ENCODE peak calls at places on chromosomes 16 and 17, in eight cellular contexts. Z, K, F, P, Q, V, M and C are unnamed samples.

GRCh38 chr16:3734084-3734757 is 16.9 kb upstream of the TRAP1 start:
- DNase-seq in K (no peak), V (no peak), M (no peak), F (no peak), Q (no peak), Z (no peak), P (no peak), C (no peak)

GRCh38 chr17:48577330-48577945 is 712 bp downstream of the HOXB4 start:
- DNase-seq in F (peak), K (no peak), Z (no peak), M (no peak), P (peak), Q (no peak), V (no peak), C (peak)

GRCh38 chr17:56786989-56787482 is 46.7 kb downstream of the C17orf67 start:
- DNase-seq in V (no peak), Z (no peak), Q (peak), M (peak), F (peak), K (no peak), P (no peak), C (no peak)

GRCh38 chr17:7220593-7221280 is 999 bp downstream of the ACADVL start:
- DNase-seq in M (no peak), K (no peak), F (peak), P (peak), Q (peak), V (peak), Z (peak), C (peak)

GRCh38 chr17:78572277-78573205 is 4.7 kb downstream of the DNAH17 start:
- DNase-seq in V (no peak), K (no peak), M (no peak), Q (no peak), F (no peak), P (no peak), Z (no peak), C (no peak)

GRCh38 chr17:50043290-50044148 is 12.4 kb upstream of the ITGA3 start:
- DNase-seq in P (peak), Z (peak), Q (peak), K (no peak), F (no peak), M (no peak), V (no peak), C (no peak)

GRCh38 chr17:73141411-73141810 is 23.4 kb upstream of the SSTR2 start:
- DNase-seq in K (no peak), V (no peak), Q (no peak), F (no peak), M (no peak), Z (no peak), P (no peak), C (no peak)

GRCh38 chr17:28744104-28744801 is 442 bp downstream of the TRAF4 start:
- DNase-seq in P (peak), V (peak), M (no peak), K (no peak), Z (peak), F (peak), Q (peak), C (peak)

GRCh38 chr17:76353004-76353598 is 615 bp downstream of the PRPSAP1 start:
- DNase-seq in M (no peak), Q (peak), P (peak), Z (peak), F (peak), V (peak), K (peak), C (peak)

GRCh38 chr17:65052585-65052984 is 4.0 kb downstream of the GNA13 start:
- DNase-seq in F (no peak), P (no peak), M (no peak), K (no peak), Z (no peak), Q (no peak), V (no peak), C (no peak)

GRCh38 chr16:56193951-56194726 is 2.9 kb downstream of the GNAO1 start:
- DNase-seq in F (peak), M (peak), Z (peak), V (peak), P (peak), K (peak), Q (no peak), C (peak)

GRCh38 chr16:68993421-68993820 is 112.0 kb upstream of the HAS3 start:
- DNase-seq in M (no peak), V (no peak), K (no peak), F (no peak), Z (no peak), Q (no peak), P (no peak), C (no peak)

GRCh38 chr17:38867179-38867994 is 2.5 kb upstream of the LASP1 start:
- DNase-seq in Q (peak), K (peak), V (no peak), M (peak), Z (peak), F (peak), P (peak), C (no peak)

GRCh38 chr17:12631076-12631475 is 34.6 kb upstream of the MYOCD start:
- DNase-seq in F (no peak), V (no peak), M (no peak), P (no peak), Q (no peak), K (peak), Z (no peak), C (no peak)

GRCh38 chr17:28033972-28034714 is 8.3 kb upstream of the NLK start:
- DNase-seq in Q (no peak), K (peak), P (no peak), M (no peak), F (no peak), V (no peak), Z (no peak), C (no peak)

GRCh38 chr16:73527191-73527590 is 479.3 kb upstream of the ZFHX3 start:
- DNase-seq in F (no peak), P (no peak), K (no peak), M (no peak), V (no peak), Q (no peak), Z (no peak), C (no peak)

GRCh38 chr17:27379863-27380533 is 76.2 kb upstream of the KSR1 start:
- DNase-seq in V (no peak), Q (peak), M (peak), F (no peak), Z (peak), K (peak), P (peak), C (no peak)

GRCh38 chr17:72152392-72152727 is 31.5 kb downstream of the SOX9 start:
- DNase-seq in M (no peak), V (no peak), Z (no peak), Q (no peak), K (no peak), P (no peak), F (no peak), C (no peak)

GRCh38 chr17:58667934-58668597 is 23.8 kb downstream of the TEX14 start:
- DNase-seq in K (no peak), Q (no peak), F (no peak), P (no peak), V (no peak), Z (no peak), M (no peak), C (no peak)

GRCh38 chr17:65594585-65594940 is 33.1 kb upstream of the AXIN2 start:
- DNase-seq in V (no peak), K (no peak), P (no peak), Q (no peak), Z (no peak), F (peak), M (no peak), C (no peak)

GRCh38 chr16:80294172-80294571 is 246.6 kb upstream of the DYNLRB2 start:
- DNase-seq in F (no peak), Z (no peak), M (no peak), V (no peak), K (no peak), P (no peak), Q (no peak), C (no peak)

GRCh38 chr17:48609754-48610281 is 999 bp downstream of the HOXB7 start:
- DNase-seq in V (no peak), M (no peak), F (no peak), Q (no peak), Z (no peak), K (no peak), P (no peak), C (no peak)

GRCh38 chr17:14116263-14117024 is 47.1 kb downstream of the COX10 start:
- DNase-seq in F (no peak), Q (no peak), V (no peak), Z (no peak), K (no peak), M (no peak), P (no peak), C (no peak)

GRCh38 chr17:2084766-2085647 is 30.1 kb downstream of the HIC1 start:
- DNase-seq in V (no peak), F (no peak), K (peak), M (peak), Z (peak), Q (no peak), P (peak), C (no peak)

GRCh38 chr16:88697831-88698693 is 8.1 kb downstream of the RNF166 start:
- DNase-seq in V (no peak), M (no peak), F (peak), K (no peak), Q (peak), Z (no peak), P (no peak), C (no peak)

GRCh38 chr16:10181196-10182162 is 749 bp downstream of the GRIN2A start:
- DNase-seq in V (no peak), F (peak), K (peak), P (peak), Z (peak), Q (peak), M (peak), C (peak)

GRCh38 chr16:85778873-85779272 is 20.5 kb downstream of the EMC8 start:
- DNase-seq in Q (no peak), V (peak), F (peak), K (no peak), P (no peak), Z (no peak), M (no peak), C (no peak)

GRCh38 chr17:46056800-46057304 is 57.8 kb downstream of the STH start:
- DNase-seq in V (no peak), F (peak), K (no peak), M (no peak), Z (no peak), Q (no peak), P (no peak), C (no peak)

GRCh38 chr17:82696916-82697807 is 1.3 kb downstream of the RAB40B start:
- DNase-seq in K (no peak), Z (peak), F (peak), V (no peak), Q (peak), P (no peak), M (no peak), C (peak)

GRCh38 chr16:54446639-54447038 is 160.1 kb upstream of the IRX3 start:
- DNase-seq in Q (no peak), M (peak), K (peak), P (no peak), Z (no peak), V (no peak), F (no peak), C (no peak)

GRCh38 chr17:7549401-7550055 is 670 bp downstream of the TNFSF12 start:
- DNase-seq in Q (no peak), Z (peak), M (peak), P (peak), V (no peak), F (peak), K (no peak), C (peak)

DNA sequence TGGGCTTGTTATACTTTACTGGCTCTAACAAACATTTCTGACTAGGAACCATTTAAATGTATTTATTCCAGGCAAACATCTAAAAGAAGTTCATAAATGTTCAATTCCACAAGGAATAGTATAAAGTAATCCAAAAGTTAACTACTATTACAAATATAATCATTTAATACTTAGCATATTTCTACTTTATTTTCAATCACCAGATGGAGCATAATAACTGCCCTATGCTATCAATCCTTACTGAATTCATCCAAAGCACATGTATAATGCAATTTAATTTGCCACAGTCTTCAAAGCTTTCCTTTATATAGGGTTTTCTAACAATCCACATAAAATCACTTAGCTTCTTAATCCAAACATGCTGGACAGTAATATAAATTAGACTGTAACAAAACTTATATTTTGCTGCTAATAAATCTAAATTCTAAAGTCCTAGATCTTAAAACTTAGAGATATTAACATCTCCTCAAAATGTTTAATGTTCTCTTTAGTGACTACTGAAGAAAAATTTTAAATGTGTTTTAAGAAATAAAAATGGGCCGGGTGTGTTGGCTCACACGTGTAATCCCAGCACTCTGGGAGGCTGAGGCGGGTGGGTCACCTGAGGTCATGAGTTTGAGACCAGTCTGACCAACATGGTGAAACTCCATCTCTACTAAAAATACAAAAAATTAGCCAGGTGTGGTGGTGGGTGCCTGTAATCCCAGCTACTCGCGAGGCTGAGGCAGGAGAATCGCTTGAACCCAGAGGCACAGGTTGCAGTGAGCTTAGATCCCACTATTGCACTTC is 5.9 kb downstream of the MEIOB start:
- DNase-seq in Z (no peak), F (no peak), P (no peak), Q (no peak), V (no peak), M (peak), K (no peak), C (no peak)
- TF ChIP-seq CTCF in Z (no peak), F (no peak), P (no peak), Q (no peak), V (no peak), M (no peak), K (no peak), C (no peak)

GRCh38 chr17:550776-551175 is 163.9 kb downstream of the VPS53 start:
- DNase-seq in F (no peak), Q (no peak), V (no peak), M (no peak), P (no peak), K (no peak), Z (no peak), C (no peak)
- TF ChIP-seq CTCF in F (no peak), Q (no peak), V (no peak), M (no peak), P (no peak), K (no peak), Z (no peak), C (no peak)

GRCh38 chr17:3657874-3658783 is 10.2 kb downstream of the TAX1BP3 start:
- DNase-seq in Q (no peak), F (no peak), M (no peak), P (no peak), K (no peak), V (no peak), Z (no peak), C (no peak)

GRCh38 chr17:3658784-3659449 is 9.5 kb downstream of the TAX1BP3 start:
- DNase-seq in Z (no peak), V (no peak), K (no peak), F (no peak), M (no peak), P (no peak), Q (no peak), C (no peak)

GRCh38 chr17:3657588-3657869 is 10.8 kb downstream of the TAX1BP3 start:
- DNase-seq in Z (no peak), M (no peak), Q (no peak), V (no peak), F (no peak), P (no peak), K (no peak), C (no peak)

GRCh38 chr17:3660311-3660891 is 8.0 kb downstream of the TAX1BP3 start:
- DNase-seq in Z (no peak), K (no peak), V (no peak), M (no peak), F (no peak), P (no peak), Q (no peak), C (no peak)

DNA sequence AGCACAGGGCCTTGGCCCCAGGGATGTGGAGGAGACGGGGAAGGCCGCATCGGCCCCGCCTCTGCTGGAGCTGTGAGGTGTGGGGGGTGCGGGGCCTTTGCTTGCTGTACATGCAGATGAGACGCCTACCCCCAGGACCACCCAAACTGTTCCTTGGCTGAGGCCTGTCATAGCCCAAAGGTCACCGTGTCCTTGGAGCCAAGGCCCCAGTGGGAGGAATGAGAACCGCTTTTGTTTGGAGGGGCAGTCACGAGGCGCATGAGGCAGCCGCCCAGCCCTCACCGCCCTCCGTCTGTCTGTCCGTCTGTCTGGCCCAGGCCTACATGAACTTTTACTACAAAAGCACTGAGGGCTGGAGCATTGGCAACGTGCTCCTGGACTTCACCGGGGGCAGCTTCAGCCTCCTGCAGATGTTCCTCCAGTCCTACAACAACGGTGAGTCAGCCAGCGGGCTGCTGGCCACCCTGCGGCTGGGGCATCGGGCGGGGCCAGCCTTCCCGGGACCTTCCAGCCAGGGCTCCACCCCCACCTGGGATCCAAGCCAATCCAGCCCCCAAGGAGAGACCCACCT is 8.8 kb downstream of the TAX1BP3 start:
- DNase-seq in P (peak), Z (peak), M (peak), F (no peak), V (no peak), K (peak), Q (peak), C (no peak)
- TF ChIP-seq CTCF in P (no peak), Z (no peak), M (no peak), F (no peak), V (no peak), K (peak), Q (no peak), C (no peak)

GRCh38 chr17:781920-782731 is at the start of the genes GLOD4 and MRM3:
- DNase-seq in Q (peak), P (peak), Z (peak), K (peak), V (peak), F (peak), M (peak), C (peak)
- TF ChIP-seq CTCF in Q (no peak), P (peak), Z (no peak), K (peak), V (no peak), F (peak), M (peak), C (no peak)

DNA sequence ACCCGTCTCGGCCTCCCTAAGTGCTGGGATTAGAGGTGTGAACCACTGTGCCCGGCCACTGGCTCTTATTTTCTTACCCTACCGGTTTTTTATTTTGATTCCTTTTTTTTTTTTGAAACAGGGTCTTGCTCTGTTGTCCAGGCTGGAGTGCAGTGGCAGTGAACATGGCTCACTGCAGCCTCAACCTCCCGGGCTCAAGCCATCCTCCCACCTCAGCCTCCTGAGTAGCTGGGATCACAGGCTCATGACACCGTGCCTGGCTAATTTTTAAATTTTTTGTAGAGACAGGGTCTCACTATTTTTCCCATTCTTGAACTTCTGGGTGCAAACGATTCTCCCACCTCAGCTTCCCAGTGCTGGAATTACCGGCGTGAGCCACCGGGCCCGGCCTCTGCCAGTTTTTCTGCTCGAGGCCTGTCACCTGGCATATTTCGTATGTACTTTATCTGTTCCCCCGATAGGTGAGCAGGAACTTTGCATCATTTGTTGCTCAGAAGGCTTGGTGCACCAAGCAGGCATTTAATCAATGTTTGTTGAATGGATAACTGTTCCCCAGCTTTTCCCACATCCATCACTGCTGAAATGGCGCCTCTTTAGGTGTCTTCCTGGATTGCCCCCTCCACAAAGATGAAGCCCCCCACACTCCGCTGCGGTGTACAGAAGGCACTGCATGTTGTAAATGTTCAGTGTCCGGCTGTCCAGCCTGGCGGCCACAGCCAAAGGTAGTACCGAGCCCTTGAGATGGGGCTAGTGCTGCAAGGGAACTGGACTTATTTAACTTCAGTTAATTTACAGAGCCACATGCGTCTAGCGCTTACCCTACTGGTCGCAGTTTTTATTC is 858 bp upstream of the TELO2 start:
- DNase-seq in P (no peak), M (no peak), Z (no peak), V (no peak), K (no peak), F (no peak), Q (no peak), C (no peak)
- TF ChIP-seq CTCF in P (no peak), M (no peak), Z (no peak), V (no peak), K (no peak), F (no peak), Q (no peak), C (no peak)

GRCh38 chr16:30534368-30535105 is at the start of gene ZNF747:
- DNase-seq in V (peak), Q (peak), M (peak), Z (peak), F (peak), K (peak), P (peak), C (peak)
- TF ChIP-seq CTCF in V (no peak), Q (peak), M (no peak), Z (no peak), F (no peak), K (no peak), P (no peak), C (no peak)

GRCh38 chr16:53282328-53282727 is 151.9 kb upstream of the RBL2 start:
- DNase-seq in M (no peak), Q (no peak), F (no peak), K (no peak), Z (no peak), P (no peak), V (no peak), C (no peak)
- TF ChIP-seq CTCF in M (no peak), Q (no peak), F (no peak), K (no peak), Z (no peak), P (no peak), V (no peak), C (no peak)